ENCODE peak calls at places on chromosomes 6 and 20, in seven cellular contexts. J is germinal center; S is transverse colon; N is NAMALWA; E is mucosa of gallbladder; Q is CD4-positive, alpha-beta T cell; B is G401. I is an unnamed sample.
A peak's percentile ranks its signal among the peaks of the same experiment; 100 is the strongest.

GRCh38 chr6:129331450-129332138 is 378.4 kb downstream of the ARHGAP18 start:
- DNase-seq in J (no peak), S (no peak), N (no peak), E (no peak), Q (no peak), B (no peak), I (no peak)

GRCh38 chr6:18269253-18269652 is 4.9 kb upstream of the DEK start:
- DNase-seq in J (peak; percentile 25), S (no peak), N (no peak), E (no peak), Q (no peak), B (no peak), I (peak; percentile 18)

GRCh38 chr6:143241110-143241509 is 180.4 kb downstream of the AIG1 start:
- DNase-seq in J (no peak), S (no peak), N (no peak), E (no peak), Q (no peak), B (no peak), I (no peak)

GRCh38 chr20:57738484-57738883 is 28.7 kb upstream of the PMEPA1 start:
- DNase-seq in J (no peak), S (peak; percentile 37), N (no peak), E (no peak), Q (no peak), B (no peak), I (no peak)

GRCh38 chr20:62812181-62812906 is 4.5 kb upstream of the COL9A3 start:
- DNase-seq in J (no peak), S (no peak), N (no peak), E (no peak), Q (no peak), B (no peak), I (no peak)

GRCh38 chr6:161631676-161632194 is 357.9 kb upstream of the AGPAT4 start:
- DNase-seq in J (no peak), S (no peak), N (no peak), E (no peak), Q (no peak), B (no peak), I (no peak)

GRCh38 chr20:47272893-47273590 is 83.5 kb downstream of the ZMYND8 start:
- DNase-seq in J (peak; percentile 74), S (peak; percentile 31), N (peak; percentile 87), E (peak; percentile 68), Q (peak; percentile 46), B (peak; percentile 84), I (peak; percentile 21)

GRCh38 chr6:87274660-87275273 is 47.6 kb upstream of the SMIM8 start:
- DNase-seq in J (no peak), S (no peak), N (no peak), E (no peak), Q (no peak), B (no peak), I (no peak)

GRCh38 chr20:62907377-62908317 is 18.7 kb downstream of the DIDO1 start:
- DNase-seq in J (peak; percentile 57), S (no peak), N (peak; percentile 71), E (no peak), Q (no peak), B (no peak), I (no peak)

GRCh38 chr6:129292836-129293235 is 409.9 kb downstream of the LAMA2 start:
- DNase-seq in J (no peak), S (no peak), N (no peak), E (no peak), Q (no peak), B (no peak), I (no peak)

GRCh38 chr20:43560974-43561373 is 2.1 kb downstream of the SGK2 start:
- DNase-seq in J (no peak), S (no peak), N (no peak), E (no peak), Q (no peak), B (no peak), I (no peak)

GRCh38 chr6:26235240-26235730 is 129.7 kb upstream of the BTN3A2 start:
- DNase-seq in J (no peak), S (no peak), N (peak; percentile 49), E (no peak), Q (no peak), B (peak; percentile 38), I (no peak)

GRCh38 chr20:22579119-22579427 is 5.3 kb downstream of the FOXA2 start:
- DNase-seq in J (no peak), S (no peak), N (no peak), E (no peak), Q (no peak), B (no peak), I (no peak)

GRCh38 chr6:28351087-28351486 is 1.3 kb downstream of the ZKSCAN3 start:
- DNase-seq in J (no peak), S (no peak), N (no peak), E (no peak), Q (no peak), B (no peak), I (no peak)

GRCh38 chr20:57613481-57613921 is 6.7 kb downstream of the ZBP1 start:
- DNase-seq in J (no peak), S (no peak), N (no peak), E (no peak), Q (no peak), B (no peak), I (no peak)

GRCh38 chr6:107230024-107230423 is 114.7 kb upstream of the BEND3 start:
- DNase-seq in J (no peak), S (no peak), N (no peak), E (no peak), Q (no peak), B (no peak), I (no peak)

GRCh38 chr20:22430154-22430745 is 154.1 kb downstream of the FOXA2 start:
- DNase-seq in J (no peak), S (no peak), N (no peak), E (no peak), Q (no peak), B (no peak), I (no peak)

GRCh38 chr20:53052380-53052779 is 80.2 kb downstream of the TSHZ2 start:
- DNase-seq in J (no peak), S (no peak), N (no peak), E (no peak), Q (no peak), B (no peak), I (no peak)

GRCh38 chr6:5142915-5143314 is 57.8 kb downstream of the PPP1R3G start:
- DNase-seq in J (no peak), S (no peak), N (no peak), E (no peak), Q (no peak), B (no peak), I (no peak)

GRCh38 chr6:35716798-35717197 is 20.0 kb upstream of the ARMC12 start:
- DNase-seq in J (no peak), S (no peak), N (no peak), E (no peak), Q (no peak), B (no peak), I (no peak)

GRCh38 chr6:122491915-122492537 is 20.4 kb upstream of the SERINC1 start:
- DNase-seq in J (peak; percentile 57), S (peak; percentile 77), N (peak; percentile 85), E (peak; percentile 74), Q (peak; percentile 52), B (peak; percentile 93), I (peak; percentile 73)

GRCh38 chr20:62772994-62773858 is 23.0 kb upstream of the MRGBP start:
- DNase-seq in J (no peak), S (no peak), N (no peak), E (no peak), Q (no peak), B (peak; percentile 75), I (no peak)

GRCh38 chr20:37350655-37351574 is 5.0 kb downstream of the SRC start:
- DNase-seq in J (no peak), S (no peak), N (no peak), E (no peak), Q (no peak), B (no peak), I (no peak)

GRCh38 chr6:41424370-41425058 is 89.1 kb downstream of the NCR2 start:
- DNase-seq in J (peak; percentile 79), S (peak; percentile 89), N (peak; percentile 87), E (peak; percentile 89), Q (peak; percentile 78), B (peak; percentile 57), I (peak; percentile 57)

GRCh38 chr6:6723316-6723715 is 134.8 kb downstream of the LY86 start:
- DNase-seq in J (no peak), S (no peak), N (no peak), E (no peak), Q (no peak), B (no peak), I (no peak)

GRCh38 chr6:109793015-109793414 is 101.9 kb downstream of the FIG4 start:
- DNase-seq in J (no peak), S (no peak), N (no peak), E (no peak), Q (no peak), B (no peak), I (no peak)

GRCh38 chr6:68575765-68576439 is 59.2 kb upstream of the ADGRB3 start:
- DNase-seq in J (no peak), S (no peak), N (no peak), E (no peak), Q (no peak), B (peak; percentile 86), I (no peak)

GRCh38 chr20:59772931-59773913 is 160.2 kb downstream of the SYCP2 start:
- DNase-seq in J (no peak), S (peak; percentile 71), N (no peak), E (peak; percentile 45), Q (no peak), B (no peak), I (no peak)

GRCh38 chr6:7911345-7911725 is 747 bp upstream of the TXNDC5 start:
- DNase-seq in J (no peak), S (peak; percentile 47), N (peak; percentile 11), E (no peak), Q (no peak), B (peak; percentile 27), I (no peak)

GRCh38 chr6:13445005-13445743 is 42.2 kb downstream of the GFOD1 start:
- DNase-seq in J (no peak), S (peak; percentile 89), N (peak; percentile 57), E (peak; percentile 67), Q (peak; percentile 12), B (peak; percentile 50), I (no peak)

GRCh38 chr20:10637062-10637559 is 36.7 kb downstream of the JAG1 start:
- DNase-seq in J (no peak), S (no peak), N (no peak), E (no peak), Q (no peak), B (no peak), I (no peak)

GRCh38 chr6:57306273-57306672 is 11.2 kb upstream of the PRIM2 start:
- DNase-seq in J (no peak), S (no peak), N (no peak), E (no peak), Q (no peak), B (no peak), I (no peak)

GRCh38 chr6:63491104-63491503 is 81.2 kb upstream of the LOC128125822 start:
- DNase-seq in J (no peak), S (no peak), N (no peak), E (no peak), Q (no peak), B (no peak), I (no peak)

GRCh38 chr6:38445321-38445720 is 194.4 kb downstream of the BTBD9 start:
- DNase-seq in J (no peak), S (no peak), N (no peak), E (no peak), Q (no peak), B (no peak), I (no peak)

GRCh38 chr6:107244742-107245470 is 129.6 kb upstream of the BEND3 start:
- DNase-seq in J (no peak), S (no peak), N (no peak), E (no peak), Q (no peak), B (peak; percentile 58), I (no peak)